ENCODE peak calls at places on chromosomes 2 and 18, in six cellular contexts. One of them, this sample, is unnamed.

GRCh38 chr2:206231669-206232286 is 42.7 kb upstream of the ZDBF2 start:
- DNase-seq in PC-3: no peak
- DNase-seq in hepatocyte: no peak
- DNase-seq in endodermal cell: no peak
- DNase-seq in astrocyte: no peak
- DNase-seq in colonic mucosa: no peak
- DNase-seq in this sample: no peak

GRCh38 chr18:12271376-12272235 is 17.4 kb downstream of the CIDEA start:
- DNase-seq in PC-3: peak; percentile 82
- DNase-seq in hepatocyte: peak; percentile 91
- DNase-seq in endodermal cell: peak; percentile 93
- DNase-seq in astrocyte: peak; percentile 56
- DNase-seq in colonic mucosa: peak; percentile 81
- DNase-seq in this sample: peak; percentile 74

GRCh38 chr2:60544980-60545560 is 8.4 kb downstream of the BCL11A start:
- DNase-seq in PC-3: no peak
- DNase-seq in hepatocyte: no peak
- DNase-seq in endodermal cell: no peak
- DNase-seq in astrocyte: no peak
- DNase-seq in colonic mucosa: no peak
- DNase-seq in this sample: no peak

GRCh38 chr2:224807153-224807964 is 91.2 kb upstream of the CCDC195 start:
- DNase-seq in PC-3: peak; percentile 28
- DNase-seq in hepatocyte: no peak
- DNase-seq in endodermal cell: no peak
- DNase-seq in astrocyte: no peak
- DNase-seq in colonic mucosa: no peak
- DNase-seq in this sample: no peak

GRCh38 chr2:173990970-173991819 is 26.0 kb upstream of the SP3 start:
- DNase-seq in PC-3: peak; percentile 43
- DNase-seq in hepatocyte: peak; percentile 67
- DNase-seq in endodermal cell: no peak
- DNase-seq in astrocyte: no peak
- DNase-seq in colonic mucosa: peak; percentile 60
- DNase-seq in this sample: no peak

GRCh38 chr2:10453899-10454298 is 5.8 kb upstream of the ODC1 start:
- DNase-seq in PC-3: no peak
- DNase-seq in hepatocyte: no peak
- DNase-seq in endodermal cell: no peak
- DNase-seq in astrocyte: no peak
- DNase-seq in colonic mucosa: no peak
- DNase-seq in this sample: peak; percentile 51

GRCh38 chr2:72031346-72032115 is 116.1 kb downstream of the CYP26B1 start:
- DNase-seq in PC-3: no peak
- DNase-seq in hepatocyte: no peak
- DNase-seq in endodermal cell: peak; percentile 46
- DNase-seq in astrocyte: peak; percentile 12
- DNase-seq in colonic mucosa: peak; percentile 5
- DNase-seq in this sample: no peak

GRCh38 chr18:8367217-8367988 is 241.8 kb upstream of the RAB12 start:
- DNase-seq in PC-3: peak; percentile 49
- DNase-seq in hepatocyte: peak; percentile 70
- DNase-seq in endodermal cell: peak; percentile 92
- DNase-seq in astrocyte: no peak
- DNase-seq in colonic mucosa: peak; percentile 53
- DNase-seq in this sample: peak; percentile 62

GRCh38 chr2:48229063-48229462 is 300.9 kb upstream of the STON1 start:
- DNase-seq in PC-3: no peak
- DNase-seq in hepatocyte: no peak
- DNase-seq in endodermal cell: no peak
- DNase-seq in astrocyte: no peak
- DNase-seq in colonic mucosa: no peak
- DNase-seq in this sample: no peak

GRCh38 chr2:47076586-47077441 is 78.3 kb downstream of the STPG4 start:
- DNase-seq in PC-3: peak; percentile 99
- DNase-seq in hepatocyte: peak; percentile 79
- DNase-seq in endodermal cell: no peak
- DNase-seq in astrocyte: peak; percentile 98
- DNase-seq in colonic mucosa: peak; percentile 60
- DNase-seq in this sample: peak; percentile 73

GRCh38 chr2:12493031-12493513 is 223.7 kb upstream of the TRIB2 start:
- DNase-seq in PC-3: peak; percentile 84
- DNase-seq in hepatocyte: peak; percentile 34
- DNase-seq in endodermal cell: peak; percentile 75
- DNase-seq in astrocyte: peak; percentile 93
- DNase-seq in colonic mucosa: no peak
- DNase-seq in this sample: no peak

GRCh38 chr18:9283789-9284188 is 50.8 kb upstream of the TWSG1 start:
- DNase-seq in PC-3: peak; percentile 34
- DNase-seq in hepatocyte: no peak
- DNase-seq in endodermal cell: no peak
- DNase-seq in astrocyte: no peak
- DNase-seq in colonic mucosa: no peak
- DNase-seq in this sample: no peak

GRCh38 chr18:78639597-78639950 is 340.0 kb upstream of the SALL3 start:
- DNase-seq in PC-3: no peak
- DNase-seq in hepatocyte: no peak
- DNase-seq in endodermal cell: no peak
- DNase-seq in astrocyte: no peak
- DNase-seq in colonic mucosa: no peak
- DNase-seq in this sample: no peak

GRCh38 chr2:137367361-137367760 is 596.9 kb upstream of the HNMT start:
- DNase-seq in PC-3: peak; percentile 18
- DNase-seq in hepatocyte: no peak
- DNase-seq in endodermal cell: no peak
- DNase-seq in astrocyte: no peak
- DNase-seq in colonic mucosa: no peak
- DNase-seq in this sample: no peak

GRCh38 chr18:55048892-55049291 is 89.6 kb upstream of the CCDC68 start:
- DNase-seq in PC-3: peak; percentile 79
- DNase-seq in hepatocyte: no peak
- DNase-seq in endodermal cell: no peak
- DNase-seq in astrocyte: peak; percentile 60
- DNase-seq in colonic mucosa: no peak
- DNase-seq in this sample: no peak

GRCh38 chr18:55047546-55047945 is 88.3 kb upstream of the CCDC68 start:
- DNase-seq in PC-3: no peak
- DNase-seq in hepatocyte: peak; percentile 12
- DNase-seq in endodermal cell: no peak
- DNase-seq in astrocyte: peak; percentile 20
- DNase-seq in colonic mucosa: no peak
- DNase-seq in this sample: no peak
- TF ChIP-seq CTCF in PC-3: no peak
- TF ChIP-seq CTCF in hepatocyte: no peak
- TF ChIP-seq CTCF in endodermal cell: no peak
- TF ChIP-seq CTCF in astrocyte: no peak
- TF ChIP-seq CTCF in colonic mucosa: no peak
- TF ChIP-seq CTCF in this sample: no peak

GRCh38 chr2:230430957-230431635 is 15.1 kb downstream of the SP100 start:
- DNase-seq in PC-3: no peak
- DNase-seq in hepatocyte: no peak
- DNase-seq in endodermal cell: no peak
- DNase-seq in astrocyte: no peak
- DNase-seq in colonic mucosa: no peak
- DNase-seq in this sample: no peak

GRCh38 chr2:230423851-230424458 is 8.0 kb downstream of the SP100 start:
- DNase-seq in PC-3: no peak
- DNase-seq in hepatocyte: peak; percentile 66
- DNase-seq in endodermal cell: no peak
- DNase-seq in astrocyte: peak; percentile 75
- DNase-seq in colonic mucosa: no peak
- DNase-seq in this sample: peak; percentile 70

GRCh38 chr2:230425377-230425776 is 9.4 kb downstream of the SP100 start:
- DNase-seq in PC-3: no peak
- DNase-seq in hepatocyte: no peak
- DNase-seq in endodermal cell: no peak
- DNase-seq in astrocyte: no peak
- DNase-seq in colonic mucosa: no peak
- DNase-seq in this sample: no peak

GRCh38 chr2:230434677-230435324 is 18.8 kb downstream of the SP100 start:
- DNase-seq in PC-3: no peak
- DNase-seq in hepatocyte: no peak
- DNase-seq in endodermal cell: no peak
- DNase-seq in astrocyte: no peak
- DNase-seq in colonic mucosa: no peak
- DNase-seq in this sample: no peak

DNA sequence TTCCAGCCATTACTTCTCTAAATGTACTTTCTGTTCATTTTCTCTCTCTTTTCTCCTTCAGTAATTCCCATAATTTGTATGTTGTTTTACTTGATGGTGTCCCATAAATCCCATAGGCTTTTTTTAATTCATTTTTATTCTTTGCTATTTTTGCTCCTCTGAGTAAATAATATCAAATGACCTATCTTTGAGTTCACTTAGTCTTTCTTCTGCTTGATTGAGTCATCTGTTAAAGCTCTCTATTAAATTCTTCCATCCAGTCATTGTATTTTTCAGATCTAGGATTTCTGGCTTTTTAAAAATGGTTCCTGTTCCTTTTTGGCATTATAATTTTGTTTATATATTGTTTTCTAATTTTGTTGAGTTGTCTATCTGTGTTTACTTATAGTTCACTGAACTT is 13.5 kb downstream of the SP100 start:
- DNase-seq in PC-3: no peak
- DNase-seq in hepatocyte: no peak
- DNase-seq in endodermal cell: no peak
- DNase-seq in astrocyte: no peak
- DNase-seq in colonic mucosa: no peak
- DNase-seq in this sample: no peak
- H3K9me3 ChIP-seq in PC-3: peaks cover 2% of the 10 kb centered on the region
- H3K9me3 ChIP-seq in hepatocyte: peaks cover 11% of the 10 kb centered on the region
- H3K9me3 ChIP-seq in endodermal cell: no peaks in the 10 kb centered on the region
- H3K9me3 ChIP-seq in astrocyte: no peaks in the 10 kb centered on the region
- H3K9me3 ChIP-seq in colonic mucosa: no peaks in the 10 kb centered on the region
- H3K9me3 ChIP-seq in this sample: peaks cover 8% of the 10 kb centered on the region

GRCh38 chr2:238669046-238669445 is 178.8 kb upstream of the TWIST2 start:
- DNase-seq in PC-3: no peak
- DNase-seq in hepatocyte: no peak
- DNase-seq in endodermal cell: no peak
- DNase-seq in astrocyte: no peak
- DNase-seq in colonic mucosa: no peak
- DNase-seq in this sample: no peak

GRCh38 chr2:238669581-238670340 is 178.1 kb upstream of the TWIST2 start:
- DNase-seq in PC-3: no peak
- DNase-seq in hepatocyte: no peak
- DNase-seq in endodermal cell: no peak
- DNase-seq in astrocyte: peak; percentile 23
- DNase-seq in colonic mucosa: no peak
- DNase-seq in this sample: no peak

GRCh38 chr2:238667008-238667407 is 180.9 kb upstream of the TWIST2 start:
- DNase-seq in PC-3: no peak
- DNase-seq in hepatocyte: no peak
- DNase-seq in endodermal cell: no peak
- DNase-seq in astrocyte: no peak
- DNase-seq in colonic mucosa: no peak
- DNase-seq in this sample: no peak

GRCh38 chr2:238666543-238666942 is 181.3 kb upstream of the TWIST2 start:
- DNase-seq in PC-3: no peak
- DNase-seq in hepatocyte: no peak
- DNase-seq in endodermal cell: no peak
- DNase-seq in astrocyte: no peak
- DNase-seq in colonic mucosa: no peak
- DNase-seq in this sample: no peak

DNA sequence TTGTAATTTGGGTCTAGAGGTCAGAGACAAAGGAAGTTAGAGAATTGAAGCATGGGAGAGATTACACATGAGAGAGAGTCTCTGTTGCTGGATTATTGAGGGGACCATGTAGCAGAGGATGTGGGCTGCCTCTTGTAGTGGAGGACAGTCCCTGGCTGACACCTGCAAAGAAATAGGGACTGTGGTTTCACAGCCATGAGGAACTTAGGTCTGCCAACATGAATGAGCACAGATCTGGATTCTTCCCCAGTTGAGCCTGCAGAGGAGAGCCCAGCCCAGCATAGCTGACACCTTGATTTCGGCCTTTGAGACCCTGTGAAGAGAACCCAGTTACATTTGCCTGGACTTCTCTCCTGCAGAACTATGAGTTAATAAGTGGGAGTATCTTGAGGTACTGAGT is 179.5 kb upstream of the TWIST2 start:
- DNase-seq in PC-3: no peak
- DNase-seq in hepatocyte: no peak
- DNase-seq in endodermal cell: peak; percentile 11
- DNase-seq in astrocyte: no peak
- DNase-seq in colonic mucosa: no peak
- DNase-seq in this sample: no peak
- H3K4me3 ChIP-seq in PC-3: no peak overlapping the region
- H3K4me3 ChIP-seq in hepatocyte: no peak overlapping the region
- H3K4me3 ChIP-seq in endodermal cell: no peak overlapping the region
- H3K4me3 ChIP-seq in astrocyte: no peak overlapping the region
- H3K4me3 ChIP-seq in colonic mucosa: no peak overlapping the region
- H3K4me3 ChIP-seq in this sample: no peak overlapping the region

GRCh38 chr2:81645750-81646301 is 1341.3 kb upstream of the LRRTM1 start:
- DNase-seq in PC-3: no peak
- DNase-seq in hepatocyte: no peak
- DNase-seq in endodermal cell: no peak
- DNase-seq in astrocyte: no peak
- DNase-seq in colonic mucosa: no peak
- DNase-seq in this sample: no peak

GRCh38 chr2:81647715-81648114 is 1343.2 kb upstream of the LRRTM1 start:
- DNase-seq in PC-3: no peak
- DNase-seq in hepatocyte: no peak
- DNase-seq in endodermal cell: no peak
- DNase-seq in astrocyte: no peak
- DNase-seq in colonic mucosa: no peak
- DNase-seq in this sample: no peak

GRCh38 chr2:81648370-81648769 is 1343.8 kb upstream of the LRRTM1 start:
- DNase-seq in PC-3: no peak
- DNase-seq in hepatocyte: no peak
- DNase-seq in endodermal cell: peak; percentile 61
- DNase-seq in astrocyte: no peak
- DNase-seq in colonic mucosa: no peak
- DNase-seq in this sample: no peak

DNA sequence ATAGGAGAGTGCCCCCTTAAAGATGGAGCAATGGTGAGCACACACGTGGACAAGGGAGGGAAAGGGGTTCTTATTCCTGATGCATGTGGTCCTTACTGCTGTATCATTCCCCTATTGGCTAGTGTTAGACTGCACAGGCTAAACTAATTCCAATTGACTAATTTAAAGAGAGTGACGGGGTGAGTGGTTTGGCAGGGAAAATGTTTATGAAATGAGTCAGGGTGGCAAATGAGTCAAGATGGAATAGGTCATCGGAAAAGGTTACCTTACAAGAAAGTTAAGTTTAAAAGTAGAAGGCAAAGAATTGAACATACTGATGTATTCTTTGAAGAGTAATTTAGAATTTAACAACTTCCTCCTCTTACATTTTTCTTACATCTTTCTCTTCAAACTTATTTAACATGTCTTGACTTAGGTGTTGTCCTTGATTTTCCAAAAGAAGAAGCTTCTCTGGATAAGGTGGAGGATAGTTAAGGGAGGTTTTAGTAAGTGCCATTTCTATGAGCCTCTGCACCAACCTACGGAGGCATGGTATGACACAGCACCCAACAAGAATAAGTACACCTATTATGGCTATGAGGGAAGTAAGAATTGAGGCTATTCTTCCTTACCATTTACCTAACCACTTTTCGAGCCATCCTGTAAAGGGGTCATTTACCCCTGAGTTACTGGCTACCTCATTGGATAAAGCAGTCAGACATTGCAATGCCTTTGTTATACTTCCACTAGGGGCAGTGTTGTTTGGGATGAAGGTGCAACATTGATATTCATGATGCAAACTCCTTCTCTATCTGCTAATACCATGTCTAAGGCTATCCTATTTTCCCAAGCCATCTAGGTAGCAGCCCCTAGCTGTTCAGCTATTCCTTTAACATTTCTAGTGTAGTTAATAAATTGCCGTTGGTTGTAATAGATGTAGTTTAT is 1345.8 kb upstream of the LRRTM1 start:
- DNase-seq in PC-3: peak; percentile 91
- DNase-seq in hepatocyte: no peak
- DNase-seq in endodermal cell: no peak
- DNase-seq in astrocyte: peak; percentile 24
- DNase-seq in colonic mucosa: no peak
- DNase-seq in this sample: no peak
- TF ChIP-seq CTCF in PC-3: peak; percentile 48
- TF ChIP-seq CTCF in hepatocyte: peak; percentile 3
- TF ChIP-seq CTCF in endodermal cell: peak; percentile 60
- TF ChIP-seq CTCF in astrocyte: no peak
- TF ChIP-seq CTCF in colonic mucosa: no peak
- TF ChIP-seq CTCF in this sample: no peak